ENCODE peak calls at places on chromosomes 7 and 10, in ten cellular contexts. A is stomach, Q is breast epithelium, O is HCT116, Y is GM12878, U is GM12892, W is vagina, B is transverse colon, V is HepG2, E is upper lobe of left lung. M is an unnamed sample.

GRCh38 chr7:85733163-85733915 is 546.5 kb upstream of the SEMA3D start:
- DNase-seq in A (no peak), B (no peak), Y (no peak), W (no peak), U (no peak), Q (no peak), V (no peak), E (no peak), O (no peak), M (no peak)

GRCh38 chr7:43112941-43113621 is 634 bp downstream of the HECW1 start:
- DNase-seq in A (no peak), W (no peak), Y (no peak), Q (no peak), O (no peak), U (peak), V (no peak), B (no peak), E (no peak), M (peak)

GRCh38 chr10:107098326-107098725 is 66.2 kb downstream of the SORCS1 start:
- DNase-seq in W (no peak), V (no peak), A (no peak), Y (no peak), O (no peak), B (no peak), E (no peak), Q (no peak), U (no peak), M (no peak)

GRCh38 chr10:32190890-32191491 is 134.8 kb upstream of the KIF5B start:
- DNase-seq in O (peak), U (no peak), E (no peak), V (peak), B (no peak), Q (no peak), A (no peak), W (no peak), Y (no peak), M (no peak)

GRCh38 chr7:139203992-139204391 is 27.0 kb upstream of the UBN2 start:
- DNase-seq in Y (no peak), O (no peak), A (no peak), U (no peak), E (no peak), Q (no peak), B (no peak), W (no peak), V (no peak), M (no peak)

GRCh38 chr10:102779680-102780079 is 35.9 kb downstream of the WBP1L start:
- DNase-seq in V (no peak), W (no peak), U (no peak), E (no peak), Y (no peak), B (no peak), A (no peak), Q (no peak), O (no peak), M (no peak)

GRCh38 chr7:118793552-118793951 is 569.0 kb downstream of the ANKRD7 start:
- DNase-seq in O (no peak), Q (no peak), A (no peak), W (no peak), B (no peak), U (no peak), V (no peak), E (no peak), Y (no peak), M (no peak)

GRCh38 chr7:46485481-46486065 is 564.5 kb upstream of the IGFBP3 start:
- DNase-seq in A (no peak), V (no peak), W (no peak), O (no peak), U (no peak), Y (no peak), E (no peak), B (no peak), Q (no peak), M (no peak)

GRCh38 chr10:20935926-20936325 is 38.8 kb upstream of the NEBL start:
- DNase-seq in U (no peak), B (no peak), Y (no peak), O (no peak), Q (no peak), V (no peak), W (no peak), E (no peak), A (no peak), M (no peak)

GRCh38 chr7:92994889-92995288 is 122.9 kb downstream of the SAMD9 start:
- DNase-seq in A (no peak), Y (no peak), V (no peak), E (no peak), B (no peak), Q (no peak), O (no peak), W (no peak), U (no peak), M (no peak)

GRCh38 chr7:128833148-128833938 is 3.1 kb downstream of the FLNC start:
- DNase-seq in O (no peak), A (no peak), B (peak), E (no peak), Y (no peak), V (no peak), W (no peak), Q (peak), U (peak), M (no peak)

GRCh38 chr7:19051767-19052375 is 65.6 kb downstream of the TWIST1 start:
- DNase-seq in Y (no peak), W (no peak), U (peak), O (peak), V (peak), Q (no peak), B (peak), A (peak), E (no peak), M (peak)

GRCh38 chr10:44994752-44995530 is 5.8 kb upstream of the ZNF22 start:
- DNase-seq in Y (no peak), A (no peak), B (no peak), W (peak), E (no peak), U (no peak), V (no peak), Q (no peak), O (no peak), M (no peak)

GRCh38 chr7:151251328-151251925 is 2.9 kb upstream of the SMARCD3 start:
- DNase-seq in Y (no peak), U (no peak), B (peak), A (peak), E (no peak), Q (no peak), O (no peak), V (no peak), W (no peak), M (no peak)

GRCh38 chr7:94635687-94636086 is 20.2 kb downstream of the SGCE start:
- DNase-seq in Q (no peak), A (no peak), U (no peak), W (no peak), B (no peak), E (no peak), O (no peak), Y (no peak), V (no peak), M (no peak)

GRCh38 chr10:50536617-50537252 is 87.0 kb downstream of the SGMS1 start:
- DNase-seq in O (no peak), A (no peak), V (no peak), B (no peak), Y (no peak), W (no peak), E (no peak), U (no peak), Q (no peak), M (no peak)

GRCh38 chr7:7554021-7554432 is 12.7 kb upstream of the MIOS start:
- DNase-seq in O (no peak), Q (no peak), Y (no peak), A (no peak), V (no peak), E (no peak), W (no peak), U (no peak), B (no peak), M (no peak)

GRCh38 chr10:53010362-53010907 is 237.9 kb upstream of the MBL2 start:
- DNase-seq in O (no peak), A (no peak), W (no peak), Q (no peak), E (no peak), V (peak), Y (no peak), B (no peak), U (no peak), M (no peak)

GRCh38 chr10:6530211-6530840 is 49.8 kb downstream of the PRKCQ start:
- DNase-seq in Q (peak), E (peak), Y (no peak), V (no peak), U (no peak), O (no peak), A (peak), B (peak), W (no peak), M (no peak)

GRCh38 chr10:126090911-126091728 is 194.8 kb downstream of the FANK1 start:
- DNase-seq in E (no peak), A (no peak), B (no peak), W (no peak), O (no peak), V (no peak), Q (no peak), Y (no peak), U (no peak), M (no peak)

GRCh38 chr7:91941450-91941849 is 788 bp downstream of the AKAP9 start:
- DNase-seq in E (peak), W (no peak), Q (peak), O (no peak), A (peak), B (peak), Y (no peak), U (no peak), V (peak), M (no peak)

GRCh38 chr7:101614098-101614938 is 14.8 kb downstream of the MYL10 start:
- DNase-seq in V (no peak), W (no peak), B (no peak), U (no peak), Y (no peak), Q (no peak), A (no peak), E (no peak), O (no peak), M (no peak)

DNA sequence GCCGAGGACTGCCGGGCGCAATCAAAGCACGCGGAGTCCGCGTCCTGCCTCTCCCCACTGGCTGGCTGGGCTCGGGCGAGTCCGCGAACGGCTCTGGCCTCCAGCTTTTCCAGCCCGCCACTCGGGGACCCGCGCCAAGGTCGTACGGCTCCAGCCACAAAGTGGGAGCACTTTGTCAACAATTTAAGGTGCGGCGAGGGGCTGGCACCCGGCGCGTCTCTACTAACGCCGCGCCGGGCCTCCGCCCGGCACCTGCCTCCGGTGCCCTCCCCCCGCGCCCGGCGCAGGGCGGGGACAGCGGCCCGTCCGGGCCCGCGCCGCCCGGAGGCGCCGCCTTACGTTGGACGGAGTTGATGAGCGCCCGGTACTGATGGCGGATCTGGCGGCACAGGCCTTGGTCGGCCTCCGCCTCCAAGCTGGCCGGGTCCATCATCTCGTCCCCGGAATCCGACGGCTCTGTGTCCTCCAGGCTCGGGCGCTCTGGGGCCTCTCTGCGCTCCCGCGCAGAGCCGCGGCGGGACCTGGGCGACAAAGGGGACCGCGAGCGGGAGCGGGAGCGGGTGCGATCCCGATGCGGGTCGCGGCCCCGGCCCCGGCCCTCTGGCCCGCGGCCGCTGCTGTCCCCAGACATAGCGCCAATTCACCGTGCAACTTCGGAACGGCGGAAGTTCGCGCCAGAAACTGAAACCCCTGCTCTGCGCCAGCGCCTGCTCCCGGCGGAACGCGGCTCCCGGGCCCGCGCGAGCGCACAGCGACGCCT is at the start of gene NSMCE4A:
- DNase-seq in V (peak), O (peak), W (no peak), E (peak), Q (peak), A (peak), Y (peak), B (peak), U (peak), M (peak)
- TF ChIP-seq POLR2A in V (peak), O (peak), W (no peak), E (peak), Q (no peak), A (no peak), Y (peak), B (peak), U (peak), M (peak)

DNA sequence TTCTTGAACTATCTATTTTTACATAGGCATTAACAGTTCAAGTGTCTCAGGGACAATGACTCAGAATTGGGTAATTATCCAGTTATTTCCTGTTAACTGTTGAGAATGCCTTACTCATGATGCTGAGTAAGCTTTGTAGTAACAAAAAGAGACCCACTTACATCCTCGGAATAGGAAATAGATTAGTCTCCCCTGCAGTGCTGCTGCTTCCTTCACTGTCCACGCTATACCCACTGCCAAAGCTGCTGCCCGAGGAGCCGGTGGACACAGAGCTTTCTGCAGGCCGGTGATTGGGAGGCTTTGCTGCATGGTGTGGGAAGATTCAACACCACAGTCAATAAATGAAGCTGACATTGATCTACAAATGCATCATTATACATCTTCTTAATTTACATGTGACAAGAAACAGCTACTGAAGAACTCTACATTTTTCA is 357.1 kb downstream of the PCLO start:
- DNase-seq in Q (no peak), O (peak), E (no peak), W (no peak), A (no peak), V (peak), U (no peak), B (no peak), Y (no peak), M (no peak)
- TF ChIP-seq POLR2AphosphoS5 in Q (no peak), O (no peak), E (no peak), W (no peak), A (no peak), V (no peak), U (no peak), B (no peak), Y (no peak), M (no peak)

GRCh38 chr10:69090687-69091450 is 3.0 kb downstream of the SRGN start:
- DNase-seq in A (no peak), U (no peak), Q (no peak), V (no peak), Y (no peak), W (no peak), O (no peak), E (no peak), B (no peak), M (no peak)

GRCh38 chr10:69088801-69089501 is 1.0 kb downstream of the SRGN start:
- DNase-seq in U (no peak), Q (no peak), W (no peak), A (no peak), Y (peak), O (no peak), V (no peak), E (no peak), B (no peak), M (no peak)

GRCh38 chr10:69087600-69088470 is at the start of gene SRGN:
- DNase-seq in O (no peak), U (peak), Y (peak), A (peak), W (no peak), Q (peak), V (no peak), E (peak), B (peak), M (no peak)

GRCh38 chr10:69088471-69088769 is 517 bp downstream of the SRGN start:
- DNase-seq in B (no peak), W (no peak), U (no peak), E (no peak), V (no peak), A (no peak), Y (no peak), O (no peak), Q (no peak), M (no peak)

GRCh38 chr10:69089638-69090599 is 2.0 kb downstream of the SRGN start:
- DNase-seq in E (peak), U (no peak), W (no peak), O (no peak), V (no peak), B (peak), Y (peak), Q (peak), A (peak), M (no peak)
- TF ChIP-seq POLR2A in E (peak), U (peak), W (no peak), O (no peak), V (no peak), B (peak), Y (peak), Q (no peak), A (no peak), M (peak)

GRCh38 chr7:157907998-157908782 is 571.4 kb downstream of the DNAJB6 start:
- DNase-seq in Q (no peak), O (no peak), B (no peak), Y (no peak), V (no peak), W (no peak), E (no peak), A (no peak), U (no peak), M (no peak)
- TF ChIP-seq POLR2AphosphoS5 in Q (no peak), O (no peak), B (no peak), Y (no peak), V (no peak), W (no peak), E (no peak), A (no peak), U (no peak), M (no peak)